ENCODE peak calls at places on chromosomes 7 and 10, in ten cellular contexts. Z, M, D, W, C, S, P, O, T and U are unnamed samples.
A peak's percentile ranks its signal among the peaks of the same experiment; 100 is the strongest.

GRCh38 chr7:156219307-156220077 is 407.2 kb upstream of the SHH start:
- DNase-seq in Z (no peak), M (no peak), D (no peak), W (no peak), C (no peak), S (no peak), P (no peak), O (no peak), T (no peak), U (no peak)

GRCh38 chr10:72039377-72039776 is 49.0 kb downstream of the SPOCK2 start:
- DNase-seq in Z (peak; percentile 73), M (no peak), D (no peak), W (no peak), C (no peak), S (no peak), P (no peak), O (no peak), T (no peak), U (no peak)

GRCh38 chr10:117884088-117884487 is 162.7 kb downstream of the RAB11FIP2 start:
- DNase-seq in Z (no peak), M (no peak), D (no peak), W (no peak), C (no peak), S (no peak), P (no peak), O (no peak), T (no peak), U (no peak)

GRCh38 chr10:16521311-16522016 is at the start of gene C1QL3:
- DNase-seq in Z (peak; percentile 67), M (no peak), D (no peak), W (peak; percentile 18), C (no peak), S (no peak), P (peak; percentile 44), O (no peak), T (peak; percentile 27), U (no peak)

GRCh38 chr7:92794386-92794785 is 42.0 kb downstream of the CDK6 start:
- DNase-seq in Z (no peak), M (no peak), D (no peak), W (no peak), C (no peak), S (no peak), P (no peak), O (no peak), T (no peak), U (no peak)

GRCh38 chr10:92787557-92788152 is 60.7 kb upstream of the EXOC6 start:
- DNase-seq in Z (no peak), M (no peak), D (no peak), W (no peak), C (no peak), S (no peak), P (no peak), O (no peak), T (no peak), U (no peak)

GRCh38 chr10:118026936-118027335 is 19.8 kb downstream of the RAB11FIP2 start:
- DNase-seq in Z (no peak), M (no peak), D (no peak), W (no peak), C (no peak), S (no peak), P (no peak), O (no peak), T (no peak), U (no peak)

GRCh38 chr7:40675741-40676140 is 540.9 kb downstream of the SUGCT start:
- DNase-seq in Z (no peak), M (no peak), D (no peak), W (no peak), C (no peak), S (no peak), P (no peak), O (no peak), T (no peak), U (no peak)

GRCh38 chr7:22576941-22577927 is 77.2 kb upstream of the STEAP1B start:
- DNase-seq in Z (peak; percentile 95), M (no peak), D (peak; percentile 79), W (peak; percentile 94), C (no peak), S (peak; percentile 24), P (no peak), O (peak; percentile 100), T (peak; percentile 60), U (peak; percentile 92)

GRCh38 chr10:120995768-120996167 is 144.6 kb downstream of the WDR11 start:
- DNase-seq in Z (no peak), M (no peak), D (no peak), W (no peak), C (no peak), S (no peak), P (no peak), O (no peak), T (no peak), U (no peak)
- TF ChIP-seq CTCF in Z (no peak), M (no peak), D (no peak), W (no peak), C (no peak), S (no peak), P (no peak), O (no peak), T (no peak), U (no peak)

GRCh38 chr7:36083626-36084380 is 69.3 kb upstream of the EEPD1 start:
- DNase-seq in Z (no peak), M (no peak), D (no peak), W (no peak), C (no peak), S (no peak), P (no peak), O (no peak), T (no peak), U (no peak)

GRCh38 chr7:36082910-36083309 is 70.1 kb upstream of the EEPD1 start:
- DNase-seq in Z (no peak), M (no peak), D (no peak), W (no peak), C (no peak), S (no peak), P (no peak), O (no peak), T (no peak), U (no peak)

GRCh38 chr7:36086571-36086970 is 66.5 kb upstream of the EEPD1 start:
- DNase-seq in Z (no peak), M (no peak), D (no peak), W (no peak), C (no peak), S (no peak), P (no peak), O (no peak), T (no peak), U (no peak)

GRCh38 chr7:36085096-36085495 is 68.0 kb upstream of the EEPD1 start:
- DNase-seq in Z (no peak), M (no peak), D (no peak), W (no peak), C (no peak), S (no peak), P (no peak), O (no peak), T (no peak), U (no peak)

DNA sequence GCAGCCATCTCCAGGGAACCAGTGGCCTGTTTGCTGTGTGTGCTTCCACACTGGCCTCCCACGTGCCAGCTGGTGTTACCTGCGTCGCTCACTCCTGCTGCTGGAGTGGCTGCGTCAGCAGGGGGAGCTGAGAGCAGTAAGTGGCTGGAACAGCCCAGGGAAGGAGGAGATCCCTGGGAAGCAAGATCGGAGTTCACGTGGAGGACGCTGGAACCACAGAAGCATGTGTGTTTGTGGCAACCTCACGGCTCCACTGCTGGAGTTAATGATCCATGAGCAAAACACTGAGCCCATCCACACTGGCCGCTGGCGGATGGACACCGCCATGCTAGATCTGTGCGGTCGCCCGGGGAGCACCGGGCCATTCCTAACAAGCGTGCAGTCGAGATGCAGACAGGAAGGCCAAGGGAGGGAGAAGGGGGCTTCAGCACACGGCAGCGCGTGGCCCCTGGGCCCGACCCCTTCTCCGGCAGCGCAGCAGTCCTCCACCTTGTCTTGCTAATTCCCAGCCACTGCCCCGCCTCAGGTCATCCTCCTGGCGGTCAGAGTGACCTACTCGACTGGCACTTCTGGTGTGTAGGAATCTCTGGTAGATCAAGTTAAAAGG is 68.5 kb upstream of the EEPD1 start:
- DNase-seq in Z (peak; percentile 25), M (no peak), D (peak; percentile 72), W (peak; percentile 42), C (no peak), S (peak; percentile 67), P (peak; percentile 62), O (peak; percentile 8), T (peak; percentile 37), U (no peak)
- TF ChIP-seq CTCF in Z (peak; percentile 41), M (no peak), D (peak; percentile 61), W (peak; percentile 47), C (no peak), S (peak; percentile 24), P (peak; percentile 25), O (peak; percentile 49), T (peak; percentile 36), U (peak; percentile 18)

GRCh38 chr7:55060690-55061414 is 42.0 kb downstream of the EGFR start:
- DNase-seq in Z (peak; percentile 66), M (no peak), D (no peak), W (peak; percentile 51), C (no peak), S (no peak), P (no peak), O (peak; percentile 85), T (no peak), U (no peak)
- TF ChIP-seq CTCF in Z (no peak), M (no peak), D (no peak), W (no peak), C (no peak), S (no peak), P (no peak), O (no peak), T (no peak), U (no peak)

GRCh38 chr7:83930262-83930661 is 264.3 kb downstream of the SEMA3A start:
- DNase-seq in Z (no peak), M (no peak), D (no peak), W (no peak), C (no peak), S (no peak), P (no peak), O (no peak), T (no peak), U (no peak)
- TF ChIP-seq CTCF in Z (no peak), M (no peak), D (no peak), W (no peak), C (no peak), S (no peak), P (no peak), O (no peak), T (no peak), U (no peak)